ENCODE peak calls at places on chromosomes 11 and 22, in five cellular contexts. One of them, this sample, is unnamed.

GRCh38 chr22:27667121-27667843 is 134.3 kb downstream of the MN1 start:
- DNase-seq in activated naive CD8-positive, alpha-beta T cell treated with anti-CD3 and anti-CD28 coated beads, Interleukin-2, amount 50 U/mL, for 16 hours: no peak
- DNase-seq in HuH-7: no peak
- DNase-seq in naive B cell: no peak
- DNase-seq in amygdala: no peak
- DNase-seq in this sample: no peak

GRCh38 chr11:122229078-122229477 is 113.1 kb upstream of the BLID start:
- DNase-seq in activated naive CD8-positive, alpha-beta T cell treated with anti-CD3 and anti-CD28 coated beads, Interleukin-2, amount 50 U/mL, for 16 hours: no peak
- DNase-seq in HuH-7: no peak
- DNase-seq in naive B cell: no peak
- DNase-seq in amygdala: no peak
- DNase-seq in this sample: no peak

GRCh38 chr11:65576867-65577755 is 1.3 kb downstream of the EHBP1L1 start:
- DNase-seq in activated naive CD8-positive, alpha-beta T cell treated with anti-CD3 and anti-CD28 coated beads, Interleukin-2, amount 50 U/mL, for 16 hours: no peak
- DNase-seq in HuH-7: no peak
- DNase-seq in naive B cell: peak
- DNase-seq in amygdala: no peak
- DNase-seq in this sample: no peak

GRCh38 chr11:45272701-45273100 is 13.4 kb downstream of the SYT13 start:
- DNase-seq in activated naive CD8-positive, alpha-beta T cell treated with anti-CD3 and anti-CD28 coated beads, Interleukin-2, amount 50 U/mL, for 16 hours: no peak
- DNase-seq in HuH-7: no peak
- DNase-seq in naive B cell: no peak
- DNase-seq in amygdala: no peak
- DNase-seq in this sample: peak

GRCh38 chr11:124749920-124750319 is 2.1 kb downstream of the VSIG2 start:
- DNase-seq in activated naive CD8-positive, alpha-beta T cell treated with anti-CD3 and anti-CD28 coated beads, Interleukin-2, amount 50 U/mL, for 16 hours: no peak
- DNase-seq in HuH-7: no peak
- DNase-seq in naive B cell: no peak
- DNase-seq in amygdala: no peak
- DNase-seq in this sample: no peak

GRCh38 chr11:69133251-69133650 is 22.5 kb upstream of the SMIM38 start:
- DNase-seq in activated naive CD8-positive, alpha-beta T cell treated with anti-CD3 and anti-CD28 coated beads, Interleukin-2, amount 50 U/mL, for 16 hours: no peak
- DNase-seq in HuH-7: no peak
- DNase-seq in naive B cell: no peak
- DNase-seq in amygdala: no peak
- DNase-seq in this sample: no peak

GRCh38 chr11:62497132-62497915 is 49.3 kb downstream of the AHNAK start:
- DNase-seq in activated naive CD8-positive, alpha-beta T cell treated with anti-CD3 and anti-CD28 coated beads, Interleukin-2, amount 50 U/mL, for 16 hours: no peak
- DNase-seq in HuH-7: peak
- DNase-seq in naive B cell: no peak
- DNase-seq in amygdala: peak
- DNase-seq in this sample: peak

GRCh38 chr11:12137938-12138731 is 27.7 kb downstream of the MICAL2 start:
- DNase-seq in activated naive CD8-positive, alpha-beta T cell treated with anti-CD3 and anti-CD28 coated beads, Interleukin-2, amount 50 U/mL, for 16 hours: no peak
- DNase-seq in HuH-7: no peak
- DNase-seq in naive B cell: no peak
- DNase-seq in amygdala: no peak
- DNase-seq in this sample: no peak

GRCh38 chr22:28736296-28737155 is 5.1 kb downstream of the CHEK2 start:
- DNase-seq in activated naive CD8-positive, alpha-beta T cell treated with anti-CD3 and anti-CD28 coated beads, Interleukin-2, amount 50 U/mL, for 16 hours: no peak
- DNase-seq in HuH-7: no peak
- DNase-seq in naive B cell: no peak
- DNase-seq in amygdala: no peak
- DNase-seq in this sample: no peak

GRCh38 chr11:99015634-99016454 is 4.9 kb upstream of the CNTN5 start:
- DNase-seq in activated naive CD8-positive, alpha-beta T cell treated with anti-CD3 and anti-CD28 coated beads, Interleukin-2, amount 50 U/mL, for 16 hours: no peak
- DNase-seq in HuH-7: peak
- DNase-seq in naive B cell: peak
- DNase-seq in amygdala: no peak
- DNase-seq in this sample: no peak

GRCh38 chr11:67438121-67438902 is 830 bp upstream of the PTPRCAP start:
- DNase-seq in activated naive CD8-positive, alpha-beta T cell treated with anti-CD3 and anti-CD28 coated beads, Interleukin-2, amount 50 U/mL, for 16 hours: peak
- DNase-seq in HuH-7: no peak
- DNase-seq in naive B cell: no peak
- DNase-seq in amygdala: no peak
- DNase-seq in this sample: no peak

GRCh38 chr11:118899706-118900360 is 16.1 kb downstream of the CXCR5 start:
- DNase-seq in activated naive CD8-positive, alpha-beta T cell treated with anti-CD3 and anti-CD28 coated beads, Interleukin-2, amount 50 U/mL, for 16 hours: no peak
- DNase-seq in HuH-7: no peak
- DNase-seq in naive B cell: no peak
- DNase-seq in amygdala: no peak
- DNase-seq in this sample: no peak

GRCh38 chr11:69157156-69157821 is 1.6 kb downstream of the SMIM38 start:
- DNase-seq in activated naive CD8-positive, alpha-beta T cell treated with anti-CD3 and anti-CD28 coated beads, Interleukin-2, amount 50 U/mL, for 16 hours: no peak
- DNase-seq in HuH-7: peak
- DNase-seq in naive B cell: no peak
- DNase-seq in amygdala: peak
- DNase-seq in this sample: peak

GRCh38 chr11:76888989-76889388 is 28.3 kb downstream of the ACER3 start:
- DNase-seq in activated naive CD8-positive, alpha-beta T cell treated with anti-CD3 and anti-CD28 coated beads, Interleukin-2, amount 50 U/mL, for 16 hours: no peak
- DNase-seq in HuH-7: peak
- DNase-seq in naive B cell: no peak
- DNase-seq in amygdala: no peak
- DNase-seq in this sample: no peak

GRCh38 chr11:77096591-77097019 is 6.0 kb upstream of the OMP start:
- DNase-seq in activated naive CD8-positive, alpha-beta T cell treated with anti-CD3 and anti-CD28 coated beads, Interleukin-2, amount 50 U/mL, for 16 hours: no peak
- DNase-seq in HuH-7: no peak
- DNase-seq in naive B cell: no peak
- DNase-seq in amygdala: no peak
- DNase-seq in this sample: no peak